ENCODE peak calls at places on chromosomes 7 and 10, in five cellular contexts. J is right atrium auricular region, C is NCI-H1436, R is NCI-H1694, G is esophagus muscularis mucosa. Y is an unnamed sample.

GRCh38 chr10:71646051-71646450 is 73.5 kb downstream of the C10orf105 start:
- DNase-seq in J (no peak), G (no peak), C (no peak), R (no peak), Y (no peak)

GRCh38 chr7:156640949-156641485 is 443 bp downstream of the RNF32 start:
- DNase-seq in J (no peak), C (peak; percentile 27), R (no peak), G (no peak), Y (no peak)

GRCh38 chr10:42960491-42961155 is 116.2 kb upstream of the RET start:
- DNase-seq in C (no peak), J (peak; percentile 42), R (no peak), G (peak; percentile 80), Y (no peak)

GRCh38 chr10:43606323-43607198 is at the start of gene ZNF485:
- DNase-seq in R (no peak), J (peak; percentile 68), C (peak; percentile 17), G (peak; percentile 92), Y (peak; percentile 20)

GRCh38 chr10:107814865-107815487 is 650.5 kb upstream of the SORCS1 start:
- DNase-seq in J (no peak), C (peak; percentile 15), R (peak; percentile 61), G (no peak), Y (no peak)

GRCh38 chr10:51993475-51993874 is 294.1 kb upstream of the CSTF2T start:
- DNase-seq in G (no peak), J (no peak), C (no peak), R (no peak), Y (no peak)

GRCh38 chr7:3154881-3155494 is 111.3 kb upstream of the CARD11 start:
- DNase-seq in J (no peak), G (no peak), C (peak; percentile 24), R (peak; percentile 70), Y (peak; percentile 2)

GRCh38 chr7:116148108-116148507 is 62.2 kb upstream of the TES start:
- DNase-seq in G (no peak), J (no peak), R (no peak), C (no peak), Y (no peak)

Y was measured in NCI-H1105.